ENCODE peak calls at places on chromosomes 16 and 17, in five cellular contexts. D is thoracic aorta, Y is brain microvascular endothelial cell, M is left lung, V is right lobe of liver. B is an unnamed sample.
A peak's percentile ranks its signal among the peaks of the same experiment; 100 is the strongest.

GRCh38 chr17:55149485-55149884 is 115.3 kb upstream of the HLF start:
- DNase-seq in Y (no peak), M (no peak), D (no peak), V (no peak), B (no peak)

GRCh38 chr16:3190949-3191353 is 2.9 kb downstream of the OR1F1 start:
- DNase-seq in M (no peak), D (no peak), Y (no peak), V (no peak), B (no peak)

GRCh38 chr16:22216191-22216831 is 10.2 kb downstream of the EEF2K start:
- DNase-seq in V (no peak), Y (no peak), M (no peak), D (no peak), B (no peak)

GRCh38 chr17:77424585-77425344 is 284.0 kb downstream of the SEC14L1 start:
- DNase-seq in M (peak; percentile 88), Y (peak; percentile 89), D (no peak), V (peak; percentile 83), B (peak; percentile 61)

GRCh38 chr16:64356267-64356666 is 765.6 kb downstream of the CDH11 start:
- DNase-seq in M (no peak), V (no peak), Y (peak; percentile 65), D (no peak), B (no peak)

GRCh38 chr16:82846806-82847205 is 220.0 kb downstream of the CDH13 start:
- DNase-seq in Y (no peak), D (no peak), V (no peak), M (no peak), B (no peak)

GRCh38 chr17:78935419-78936323 is 10.5 kb upstream of the TIMP2 start:
- DNase-seq in D (peak; percentile 61), Y (peak; percentile 97), M (peak; percentile 69), V (no peak), B (peak; percentile 74)

GRCh38 chr16:16073884-16074781 is 124.7 kb downstream of the ABCC1 start:
- DNase-seq in M (peak; percentile 48), Y (peak; percentile 87), D (no peak), V (no peak), B (no peak)

GRCh38 chr17:62899349-62899748 is 66.7 kb upstream of the TANC2 start:
- DNase-seq in Y (no peak), M (peak; percentile 49), D (no peak), V (no peak), B (no peak)

GRCh38 chr17:48246623-48247022 is 139.1 kb downstream of the SNX11 start:
- DNase-seq in D (no peak), Y (peak; percentile 31), V (no peak), M (no peak), B (no peak)

GRCh38 chr17:3765981-3766380 is 35.0 kb downstream of the ITGAE start:
- DNase-seq in Y (no peak), V (no peak), D (no peak), M (no peak), B (no peak)

GRCh38 chr17:46273541-46274236 is 21.2 kb upstream of the LRRC37A start:
- DNase-seq in M (no peak), D (no peak), Y (no peak), V (no peak), B (no peak)

GRCh38 chr16:17440131-17440530 is 30.6 kb downstream of the XYLT1 start:
- DNase-seq in M (no peak), Y (no peak), V (no peak), D (no peak), B (no peak)

GRCh38 chr16:68332411-68333121 is 21.7 kb downstream of the PRMT7 start:
- DNase-seq in M (peak; percentile 67), D (no peak), Y (peak; percentile 69), V (peak; percentile 68), B (no peak)

GRCh38 chr17:6596941-6597340 is 40.6 kb upstream of the PITPNM3 start:
- DNase-seq in Y (no peak), V (no peak), D (no peak), M (no peak), B (no peak)

GRCh38 chr16:303760-304505 is 21.0 kb downstream of the PDIA2 start:
- DNase-seq in V (no peak), Y (no peak), D (no peak), M (no peak), B (no peak)
- TF ChIP-seq CTCF in V (no peak), Y (peak; percentile 20), D (no peak), M (no peak), B (peak; percentile 13)

GRCh38 chr17:8408371-8408770 is 10.7 kb upstream of the RNF222 start:
- DNase-seq in Y (no peak), V (peak; percentile 39), D (no peak), M (no peak), B (peak; percentile 76)
- H3K4me3 ChIP-seq in Y (no peak overlapping the region), V (no peak overlapping the region), D (no peak overlapping the region), M (no peak overlapping the region), B (no peak overlapping the region)

GRCh38 chr17:49548506-49549310 is 27.0 kb upstream of the NXPH3 start:
- DNase-seq in M (no peak), V (no peak), D (no peak), Y (peak; percentile 39), B (no peak)
- TF ChIP-seq CTCF in M (peak; percentile 38), V (peak; percentile 45), D (peak; percentile 36), Y (peak; percentile 84), B (no peak)

GRCh38 chr17:35763767-35764122 is 3.1 kb downstream of the C17orf50 start:
- DNase-seq in M (no peak), V (no peak), D (no peak), Y (no peak), B (no peak)
- H3K4me3 ChIP-seq in M (peak overlapping the region; percentile 45), V (no peak overlapping the region), D (peak overlapping the region; percentile 71), Y (peak overlapping the region; percentile 22), B (peak overlapping the region; percentile 53)

GRCh38 chr16:27374794-27375499 is 27.0 kb upstream of the IL21R start:
- DNase-seq in D (peak; percentile 36), V (no peak), Y (peak; percentile 91), M (peak; percentile 57), B (peak; percentile 68)
- TF ChIP-seq CTCF in D (peak; percentile 30), V (peak; percentile 30), Y (peak; percentile 84), M (peak; percentile 60), B (peak; percentile 41)

B was measured in Peyer's patch.